ENCODE peak calls at places on chromosomes 1 and 21, in nine cellular contexts. One of them, this sample, is unnamed.

GRCh38 chr1:23718482-23718881 is 24.8 kb upstream of the ELOA start:
- DNase-seq in GM23338: peak; percentile 96
- DNase-seq in mammary epithelial cell: no peak
- DNase-seq in thoracic aorta: no peak
- DNase-seq in lung: no peak
- DNase-seq in keratinocyte: no peak
- DNase-seq in prostate gland: no peak
- DNase-seq in CD8-positive, alpha-beta memory T cell: no peak
- DNase-seq in adipocyte: peak; percentile 51
- DNase-seq in this sample: no peak

GRCh38 chr1:62784509-62785365 is 805 bp downstream of the ATG4C start:
- DNase-seq in lung: no peak
- DNase-seq in adipocyte: peak; percentile 8
- DNase-seq in keratinocyte: no peak
- DNase-seq in mammary epithelial cell: peak; percentile 11
- DNase-seq in GM23338: no peak
- DNase-seq in CD8-positive, alpha-beta memory T cell: no peak
- DNase-seq in thoracic aorta: no peak
- DNase-seq in prostate gland: no peak
- DNase-seq in this sample: no peak

GRCh38 chr1:107175102-107175501 is 34.3 kb downstream of the NTNG1 start:
- DNase-seq in GM23338: peak; percentile 70
- DNase-seq in mammary epithelial cell: no peak
- DNase-seq in adipocyte: no peak
- DNase-seq in lung: no peak
- DNase-seq in CD8-positive, alpha-beta memory T cell: no peak
- DNase-seq in thoracic aorta: no peak
- DNase-seq in prostate gland: no peak
- DNase-seq in keratinocyte: no peak
- DNase-seq in this sample: no peak

GRCh38 chr1:92934395-92935378 is 26.6 kb downstream of the DIPK1A start:
- DNase-seq in lung: peak; percentile 30
- DNase-seq in adipocyte: peak; percentile 87
- DNase-seq in GM23338: no peak
- DNase-seq in keratinocyte: no peak
- DNase-seq in CD8-positive, alpha-beta memory T cell: no peak
- DNase-seq in thoracic aorta: no peak
- DNase-seq in prostate gland: peak; percentile 15
- DNase-seq in mammary epithelial cell: peak; percentile 11
- DNase-seq in this sample: no peak

GRCh38 chr1:60169206-60169605 is 95.6 kb upstream of the C1orf87 start:
- DNase-seq in adipocyte: peak; percentile 39
- DNase-seq in keratinocyte: no peak
- DNase-seq in prostate gland: no peak
- DNase-seq in lung: no peak
- DNase-seq in GM23338: no peak
- DNase-seq in CD8-positive, alpha-beta memory T cell: no peak
- DNase-seq in thoracic aorta: no peak
- DNase-seq in mammary epithelial cell: no peak
- DNase-seq in this sample: no peak

GRCh38 chr1:36962991-36963390 is 71.3 kb downstream of the GRIK3 start:
- DNase-seq in GM23338: no peak
- DNase-seq in CD8-positive, alpha-beta memory T cell: no peak
- DNase-seq in thoracic aorta: no peak
- DNase-seq in keratinocyte: no peak
- DNase-seq in prostate gland: no peak
- DNase-seq in lung: no peak
- DNase-seq in adipocyte: no peak
- DNase-seq in mammary epithelial cell: no peak
- DNase-seq in this sample: no peak

GRCh38 chr1:177340601-177341067 is 169.9 kb downstream of the BRINP2 start:
- DNase-seq in mammary epithelial cell: no peak
- DNase-seq in prostate gland: no peak
- DNase-seq in adipocyte: no peak
- DNase-seq in keratinocyte: no peak
- DNase-seq in lung: no peak
- DNase-seq in thoracic aorta: no peak
- DNase-seq in CD8-positive, alpha-beta memory T cell: no peak
- DNase-seq in GM23338: no peak
- DNase-seq in this sample: no peak

GRCh38 chr1:66562561-66562960 is 28.6 kb downstream of the SGIP1 start:
- DNase-seq in keratinocyte: no peak
- DNase-seq in lung: no peak
- DNase-seq in adipocyte: peak; percentile 40
- DNase-seq in thoracic aorta: no peak
- DNase-seq in mammary epithelial cell: no peak
- DNase-seq in GM23338: no peak
- DNase-seq in prostate gland: no peak
- DNase-seq in CD8-positive, alpha-beta memory T cell: no peak
- DNase-seq in this sample: no peak

GRCh38 chr1:93533677-93534076 is 85.8 kb downstream of the FNBP1L start:
- DNase-seq in prostate gland: no peak
- DNase-seq in lung: no peak
- DNase-seq in GM23338: no peak
- DNase-seq in adipocyte: no peak
- DNase-seq in thoracic aorta: no peak
- DNase-seq in CD8-positive, alpha-beta memory T cell: no peak
- DNase-seq in mammary epithelial cell: no peak
- DNase-seq in keratinocyte: no peak
- DNase-seq in this sample: no peak

GRCh38 chr1:65846911-65847310 is 54.2 kb downstream of the PDE4B start:
- DNase-seq in prostate gland: no peak
- DNase-seq in CD8-positive, alpha-beta memory T cell: no peak
- DNase-seq in GM23338: no peak
- DNase-seq in adipocyte: peak; percentile 40
- DNase-seq in thoracic aorta: no peak
- DNase-seq in lung: no peak
- DNase-seq in mammary epithelial cell: no peak
- DNase-seq in keratinocyte: no peak
- DNase-seq in this sample: no peak

GRCh38 chr1:240465531-240465940 is 146.4 kb downstream of the GREM2 start:
- DNase-seq in mammary epithelial cell: no peak
- DNase-seq in CD8-positive, alpha-beta memory T cell: no peak
- DNase-seq in prostate gland: no peak
- DNase-seq in lung: no peak
- DNase-seq in thoracic aorta: no peak
- DNase-seq in GM23338: peak; percentile 46
- DNase-seq in adipocyte: no peak
- DNase-seq in keratinocyte: no peak
- DNase-seq in this sample: no peak

GRCh38 chr1:59013276-59013927 is 229.6 kb upstream of the JUN start:
- DNase-seq in CD8-positive, alpha-beta memory T cell: no peak
- DNase-seq in mammary epithelial cell: peak; percentile 81
- DNase-seq in GM23338: peak; percentile 90
- DNase-seq in lung: no peak
- DNase-seq in prostate gland: peak; percentile 70
- DNase-seq in keratinocyte: no peak
- DNase-seq in adipocyte: peak; percentile 65
- DNase-seq in thoracic aorta: no peak
- DNase-seq in this sample: no peak

GRCh38 chr1:214862421-214862820 is 220.1 kb upstream of the KCNK2 start:
- DNase-seq in CD8-positive, alpha-beta memory T cell: no peak
- DNase-seq in keratinocyte: no peak
- DNase-seq in thoracic aorta: no peak
- DNase-seq in GM23338: no peak
- DNase-seq in mammary epithelial cell: peak; percentile 17
- DNase-seq in prostate gland: no peak
- DNase-seq in lung: no peak
- DNase-seq in adipocyte: peak; percentile 66
- DNase-seq in this sample: no peak

GRCh38 chr1:189775343-189775742 is 702.3 kb downstream of the BRINP3 start:
- DNase-seq in CD8-positive, alpha-beta memory T cell: no peak
- DNase-seq in thoracic aorta: no peak
- DNase-seq in prostate gland: no peak
- DNase-seq in GM23338: no peak
- DNase-seq in lung: no peak
- DNase-seq in mammary epithelial cell: peak; percentile 35
- DNase-seq in adipocyte: peak; percentile 87
- DNase-seq in keratinocyte: no peak
- DNase-seq in this sample: no peak

GRCh38 chr1:114554577-114554976 is 26.8 kb downstream of the BCAS2 start:
- DNase-seq in adipocyte: no peak
- DNase-seq in prostate gland: no peak
- DNase-seq in GM23338: no peak
- DNase-seq in keratinocyte: no peak
- DNase-seq in lung: no peak
- DNase-seq in mammary epithelial cell: peak; percentile 3
- DNase-seq in CD8-positive, alpha-beta memory T cell: no peak
- DNase-seq in thoracic aorta: no peak
- DNase-seq in this sample: no peak

GRCh38 chr21:32719085-32719484 is 8.7 kb downstream of the SYNJ1 start:
- DNase-seq in thoracic aorta: no peak
- DNase-seq in mammary epithelial cell: no peak
- DNase-seq in GM23338: no peak
- DNase-seq in keratinocyte: no peak
- DNase-seq in lung: no peak
- DNase-seq in prostate gland: no peak
- DNase-seq in adipocyte: no peak
- DNase-seq in CD8-positive, alpha-beta memory T cell: no peak
- DNase-seq in this sample: no peak

GRCh38 chr1:202547215-202547614 is 163.0 kb downstream of the SYT2 start:
- DNase-seq in thoracic aorta: no peak
- DNase-seq in mammary epithelial cell: no peak
- DNase-seq in prostate gland: no peak
- DNase-seq in GM23338: no peak
- DNase-seq in adipocyte: no peak
- DNase-seq in lung: no peak
- DNase-seq in CD8-positive, alpha-beta memory T cell: no peak
- DNase-seq in keratinocyte: no peak
- DNase-seq in this sample: no peak

GRCh38 chr1:89363638-89364536 is at the start of gene GBP6:
- DNase-seq in mammary epithelial cell: peak; percentile 92
- DNase-seq in GM23338: peak; percentile 38
- DNase-seq in keratinocyte: no peak
- DNase-seq in lung: no peak
- DNase-seq in thoracic aorta: no peak
- DNase-seq in CD8-positive, alpha-beta memory T cell: no peak
- DNase-seq in adipocyte: no peak
- DNase-seq in prostate gland: no peak
- DNase-seq in this sample: no peak

GRCh38 chr1:89365206-89365605 is 1.3 kb downstream of the GBP6 start:
- DNase-seq in lung: no peak
- DNase-seq in prostate gland: no peak
- DNase-seq in thoracic aorta: no peak
- DNase-seq in GM23338: no peak
- DNase-seq in adipocyte: no peak
- DNase-seq in CD8-positive, alpha-beta memory T cell: no peak
- DNase-seq in mammary epithelial cell: peak; percentile 31
- DNase-seq in keratinocyte: no peak
- DNase-seq in this sample: no peak

GRCh38 chr1:89369331-89369730 is 5.5 kb downstream of the GBP6 start:
- DNase-seq in adipocyte: no peak
- DNase-seq in CD8-positive, alpha-beta memory T cell: no peak
- DNase-seq in mammary epithelial cell: no peak
- DNase-seq in thoracic aorta: no peak
- DNase-seq in lung: no peak
- DNase-seq in prostate gland: no peak
- DNase-seq in GM23338: no peak
- DNase-seq in keratinocyte: no peak
- DNase-seq in this sample: no peak
- H3K36me3 ChIP-seq in adipocyte: no peaks in the 10 kb centered on the region
- H3K36me3 ChIP-seq in CD8-positive, alpha-beta memory T cell: no peaks in the 10 kb centered on the region
- H3K36me3 ChIP-seq in mammary epithelial cell: no peaks in the 10 kb centered on the region
- H3K36me3 ChIP-seq in thoracic aorta: no peaks in the 10 kb centered on the region
- H3K36me3 ChIP-seq in lung: no peaks in the 10 kb centered on the region
- H3K36me3 ChIP-seq in prostate gland: no peaks in the 10 kb centered on the region
- H3K36me3 ChIP-seq in GM23338: no peaks in the 10 kb centered on the region
- H3K36me3 ChIP-seq in keratinocyte: no peaks in the 10 kb centered on the region
- H3K36me3 ChIP-seq in this sample: no peaks in the 10 kb centered on the region

GRCh38 chr1:112576240-112576639 is 42.7 kb downstream of the ST7L start:
- DNase-seq in thoracic aorta: no peak
- DNase-seq in adipocyte: no peak
- DNase-seq in mammary epithelial cell: no peak
- DNase-seq in keratinocyte: no peak
- DNase-seq in CD8-positive, alpha-beta memory T cell: no peak
- DNase-seq in GM23338: no peak
- DNase-seq in lung: no peak
- DNase-seq in prostate gland: no peak
- DNase-seq in this sample: no peak

GRCh38 chr1:112579801-112580510 is 39.0 kb downstream of the ST7L start:
- DNase-seq in mammary epithelial cell: no peak
- DNase-seq in GM23338: no peak
- DNase-seq in keratinocyte: no peak
- DNase-seq in prostate gland: no peak
- DNase-seq in CD8-positive, alpha-beta memory T cell: no peak
- DNase-seq in thoracic aorta: no peak
- DNase-seq in lung: no peak
- DNase-seq in adipocyte: peak; percentile 84
- DNase-seq in this sample: no peak

GRCh38 chr1:112575154-112575804 is 43.7 kb downstream of the ST7L start:
- DNase-seq in prostate gland: no peak
- DNase-seq in GM23338: no peak
- DNase-seq in mammary epithelial cell: peak; percentile 68
- DNase-seq in lung: no peak
- DNase-seq in CD8-positive, alpha-beta memory T cell: no peak
- DNase-seq in thoracic aorta: no peak
- DNase-seq in keratinocyte: no peak
- DNase-seq in adipocyte: peak; percentile 96
- DNase-seq in this sample: peak; percentile 47
- H3K36me3 ChIP-seq in prostate gland: no peaks in the 10 kb centered on the region
- H3K36me3 ChIP-seq in GM23338: no peaks in the 10 kb centered on the region
- H3K36me3 ChIP-seq in mammary epithelial cell: peaks cover 13% of the 10 kb centered on the region
- H3K36me3 ChIP-seq in lung: peaks cover 15% of the 10 kb centered on the region
- H3K36me3 ChIP-seq in CD8-positive, alpha-beta memory T cell: no peaks in the 10 kb centered on the region
- H3K36me3 ChIP-seq in thoracic aorta: peaks cover 31% of the 10 kb centered on the region
- H3K36me3 ChIP-seq in keratinocyte: peaks cover 6% of the 10 kb centered on the region
- H3K36me3 ChIP-seq in adipocyte: peaks cover 35% of the 10 kb centered on the region
- H3K36me3 ChIP-seq in this sample: no peaks in the 10 kb centered on the region

GRCh38 chr1:169704797-169705196 is 6.6 kb downstream of the SELL start:
- DNase-seq in mammary epithelial cell: no peak
- DNase-seq in GM23338: no peak
- DNase-seq in keratinocyte: no peak
- DNase-seq in adipocyte: no peak
- DNase-seq in CD8-positive, alpha-beta memory T cell: no peak
- DNase-seq in lung: no peak
- DNase-seq in thoracic aorta: no peak
- DNase-seq in prostate gland: no peak
- DNase-seq in this sample: no peak
- H3K36me3 ChIP-seq in mammary epithelial cell: no peaks in the 10 kb centered on the region
- H3K36me3 ChIP-seq in GM23338: no peaks in the 10 kb centered on the region
- H3K36me3 ChIP-seq in keratinocyte: no peaks in the 10 kb centered on the region
- H3K36me3 ChIP-seq in adipocyte: no peaks in the 10 kb centered on the region
- H3K36me3 ChIP-seq in CD8-positive, alpha-beta memory T cell: peaks cover 38% of the 10 kb centered on the region
- H3K36me3 ChIP-seq in lung: no peaks in the 10 kb centered on the region
- H3K36me3 ChIP-seq in thoracic aorta: no peaks in the 10 kb centered on the region
- H3K36me3 ChIP-seq in prostate gland: no peaks in the 10 kb centered on the region
- H3K36me3 ChIP-seq in this sample: no peaks in the 10 kb centered on the region

GRCh38 chr21:46452719-46453118 is 6.0 kb upstream of the DIP2A start:
- DNase-seq in lung: no peak
- DNase-seq in GM23338: no peak
- DNase-seq in adipocyte: no peak
- DNase-seq in mammary epithelial cell: no peak
- DNase-seq in prostate gland: no peak
- DNase-seq in thoracic aorta: no peak
- DNase-seq in keratinocyte: no peak
- DNase-seq in CD8-positive, alpha-beta memory T cell: no peak
- DNase-seq in this sample: no peak
- H3K36me3 ChIP-seq in lung: no peaks in the 10 kb centered on the region
- H3K36me3 ChIP-seq in GM23338: no peaks in the 10 kb centered on the region
- H3K36me3 ChIP-seq in adipocyte: no peaks in the 10 kb centered on the region
- H3K36me3 ChIP-seq in mammary epithelial cell: no peaks in the 10 kb centered on the region
- H3K36me3 ChIP-seq in prostate gland: no peaks in the 10 kb centered on the region
- H3K36me3 ChIP-seq in thoracic aorta: no peaks in the 10 kb centered on the region
- H3K36me3 ChIP-seq in keratinocyte: no peaks in the 10 kb centered on the region
- H3K36me3 ChIP-seq in CD8-positive, alpha-beta memory T cell: peaks cover 4% of the 10 kb centered on the region
- H3K36me3 ChIP-seq in this sample: no peaks in the 10 kb centered on the region

This sample was measured in kidney epithelial cell.